ENCODE peak calls at places on chromosomes 6 and 20, in nine cellular contexts. X, K, N, Q, D, E, M, B and W are unnamed samples.

GRCh38 chr20:9241232-9241692 is 172.4 kb downstream of the PLCB4 start:
- DNase-seq in X (peak; percentile 63), K (peak; percentile 54), N (peak; percentile 73), Q (no peak), D (no peak), E (no peak), M (no peak), B (no peak), W (no peak)

GRCh38 chr6:39301606-39302005 is 12.6 kb downstream of the KCNK17 start:
- DNase-seq in X (peak; percentile 51), K (no peak), N (no peak), Q (no peak), D (no peak), E (no peak), M (no peak), B (peak; percentile 81), W (no peak)

GRCh38 chr6:106279179-106279578 is 46.4 kb downstream of the ATG5 start:
- DNase-seq in X (peak; percentile 25), K (peak; percentile 35), N (no peak), Q (no peak), D (no peak), E (no peak), M (no peak), B (no peak), W (no peak)

GRCh38 chr20:53331151-53331973 is 262.3 kb downstream of the ZNF217 start:
- DNase-seq in X (peak; percentile 88), K (no peak), N (peak; percentile 16), Q (peak; percentile 23), D (no peak), E (no peak), M (no peak), B (peak; percentile 95), W (no peak)

GRCh38 chr20:58993332-58994248 is 12.5 kb downstream of the NELFCD start:
- DNase-seq in X (no peak), K (no peak), N (no peak), Q (no peak), D (no peak), E (peak; percentile 49), M (peak; percentile 73), B (no peak), W (no peak)

GRCh38 chr6:42417641-42418112 is 34.0 kb downstream of the TRERF1 start:
- DNase-seq in X (peak; percentile 8), K (no peak), N (no peak), Q (no peak), D (no peak), E (no peak), M (no peak), B (no peak), W (peak; percentile 40)

GRCh38 chr6:34888441-34888820 is 589 bp upstream of the TAF11 start:
- DNase-seq in X (no peak), K (no peak), N (no peak), Q (no peak), D (no peak), E (no peak), M (no peak), B (no peak), W (no peak)

GRCh38 chr6:37897321-37897720 is 77.8 kb downstream of the ZFAND3 start:
- DNase-seq in X (no peak), K (peak; percentile 60), N (no peak), Q (no peak), D (no peak), E (no peak), M (no peak), B (peak; percentile 79), W (no peak)

GRCh38 chr6:16999486-17000436 is 102.1 kb upstream of the STMND1 start:
- DNase-seq in X (peak; percentile 92), K (peak; percentile 94), N (peak; percentile 92), Q (no peak), D (peak; percentile 49), E (no peak), M (no peak), B (no peak), W (no peak)

GRCh38 chr6:162864901-162865300 is 137.1 kb downstream of the PACRG start:
- DNase-seq in X (no peak), K (no peak), N (no peak), Q (no peak), D (no peak), E (no peak), M (no peak), B (no peak), W (no peak)

GRCh38 chr6:5492356-5492755 is 231.0 kb downstream of the FARS2 start:
- DNase-seq in X (no peak), K (no peak), N (no peak), Q (no peak), D (no peak), E (no peak), M (no peak), B (no peak), W (no peak)

GRCh38 chr6:42407379-42407778 is 44.3 kb downstream of the TRERF1 start:
- DNase-seq in X (peak; percentile 96), K (peak; percentile 92), N (peak; percentile 16), Q (no peak), D (no peak), E (no peak), M (no peak), B (peak; percentile 19), W (no peak)

GRCh38 chr20:20744170-20744725 is 31.8 kb upstream of the RALGAPA2 start:
- DNase-seq in X (no peak), K (no peak), N (no peak), Q (no peak), D (no peak), E (no peak), M (no peak), B (no peak), W (no peak)

GRCh38 chr6:84151669-84152068 is 75.8 kb downstream of the CEP162 start:
- DNase-seq in X (no peak), K (no peak), N (no peak), Q (no peak), D (no peak), E (no peak), M (no peak), B (no peak), W (no peak)

GRCh38 chr20:63042448-63043071 is 35.8 kb upstream of the BHLHE23 start:
- DNase-seq in X (no peak), K (no peak), N (no peak), Q (no peak), D (no peak), E (no peak), M (peak; percentile 15), B (no peak), W (no peak)

GRCh38 chr20:1177680-1178079 is 7.1 kb downstream of the TMEM74B start:
- DNase-seq in X (peak; percentile 15), K (peak; percentile 3), N (peak; percentile 2), Q (no peak), D (no peak), E (no peak), M (no peak), B (peak; percentile 85), W (no peak)

GRCh38 chr6:56475736-56476457 is 166.8 kb downstream of the DST start:
- DNase-seq in X (no peak), K (peak; percentile 71), N (no peak), Q (peak; percentile 50), D (no peak), E (peak; percentile 86), M (no peak), B (no peak), W (no peak)

GRCh38 chr6:6283747-6284146 is 36.7 kb downstream of the F13A1 start:
- DNase-seq in X (no peak), K (no peak), N (no peak), Q (no peak), D (no peak), E (no peak), M (no peak), B (no peak), W (no peak)

DNA sequence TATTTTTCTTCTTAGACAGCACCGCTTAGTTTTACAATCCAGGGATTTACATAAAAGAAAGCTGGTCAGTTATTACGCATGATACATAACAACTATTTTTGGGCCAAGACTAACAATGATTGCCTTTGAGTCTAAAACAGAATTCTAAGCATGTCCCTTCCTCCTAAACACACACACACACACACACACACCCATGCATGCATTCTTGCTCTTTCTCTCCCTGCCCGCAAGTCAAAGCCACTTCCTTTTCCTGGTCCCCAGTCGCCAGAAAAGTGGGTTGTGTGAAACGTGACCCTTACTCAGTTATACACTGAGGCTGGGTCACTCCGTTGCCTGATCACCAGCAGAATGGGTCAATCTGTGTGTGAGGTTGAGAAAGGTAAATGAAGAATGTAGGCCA is 31.4 kb downstream of the FYN start:
- DNase-seq in X (no peak), K (peak; percentile 76), N (no peak), Q (no peak), D (no peak), E (no peak), M (no peak), B (no peak), W (peak; percentile 63)
- H3K4me1 ChIP-seq in X (peaks cover 4% of the 10 kb centered on the region), K (peaks cover 17% of the 10 kb centered on the region), N (peaks cover 33% of the 10 kb centered on the region), Q (peaks cover 37% of the 10 kb centered on the region), D (no peaks in the 10 kb centered on the region), E (no peaks in the 10 kb centered on the region), M (no peaks in the 10 kb centered on the region), B (peaks cover 17% of the 10 kb centered on the region), W (peaks cover 100% of the 10 kb centered on the region)

GRCh38 chr20:40431112-40431511 is 257.9 kb downstream of the MAFB start:
- DNase-seq in X (no peak), K (no peak), N (no peak), Q (no peak), D (no peak), E (no peak), M (no peak), B (no peak), W (no peak)
- H3K4me1 ChIP-seq in X (no peaks in the 10 kb centered on the region), K (no peaks in the 10 kb centered on the region), N (no peaks in the 10 kb centered on the region), Q (no peaks in the 10 kb centered on the region), D (no peaks in the 10 kb centered on the region), E (no peaks in the 10 kb centered on the region), M (no peaks in the 10 kb centered on the region), B (no peaks in the 10 kb centered on the region), W (no peaks in the 10 kb centered on the region)

GRCh38 chr6:8855411-8855810 is 420.1 kb upstream of the SLC35B3 start:
- DNase-seq in X (no peak), K (no peak), N (no peak), Q (no peak), D (no peak), E (no peak), M (no peak), B (peak; percentile 23), W (no peak)

GRCh38 chr6:8857160-8857559 is 421.8 kb upstream of the SLC35B3 start:
- DNase-seq in X (no peak), K (no peak), N (no peak), Q (no peak), D (no peak), E (no peak), M (no peak), B (no peak), W (no peak)

DNA sequence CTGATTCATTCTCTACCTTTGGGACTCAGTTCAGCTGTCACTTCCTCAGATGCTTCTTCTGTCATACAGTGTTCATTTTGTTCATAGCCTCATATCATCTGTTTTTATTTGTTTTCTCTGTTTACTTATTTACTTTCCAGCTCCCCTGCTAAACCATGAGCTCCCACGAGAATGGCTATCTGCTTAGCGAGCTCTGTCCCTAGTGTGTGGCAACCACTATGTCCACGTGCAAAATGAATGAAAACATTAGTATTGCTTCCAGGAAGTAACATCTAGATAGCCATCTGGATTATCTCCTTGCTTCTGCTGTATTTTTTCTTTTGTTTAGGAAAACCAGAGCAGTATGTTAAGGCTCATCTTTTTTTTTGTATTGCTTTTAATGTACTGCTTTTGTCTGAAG is 417.0 kb upstream of the SLC35B3 start:
- DNase-seq in X (no peak), K (no peak), N (no peak), Q (no peak), D (no peak), E (no peak), M (no peak), B (no peak), W (no peak)
- H3K4me1 ChIP-seq in X (no peaks in the 10 kb centered on the region), K (no peaks in the 10 kb centered on the region), N (peaks cover 6% of the 10 kb centered on the region), Q (peaks cover 6% of the 10 kb centered on the region), D (no peaks in the 10 kb centered on the region), E (no peaks in the 10 kb centered on the region), M (no peaks in the 10 kb centered on the region), B (no peaks in the 10 kb centered on the region), W (no peaks in the 10 kb centered on the region)

GRCh38 chr20:31682352-31682751 is 40.3 kb downstream of the BCL2L1 start:
- DNase-seq in X (no peak), K (no peak), N (no peak), Q (no peak), D (no peak), E (no peak), M (no peak), B (no peak), W (no peak)
- H3K4me1 ChIP-seq in X (peaks cover 14% of the 10 kb centered on the region), K (peaks cover 17% of the 10 kb centered on the region), N (peaks cover 35% of the 10 kb centered on the region), Q (peaks cover 31% of the 10 kb centered on the region), D (peaks cover 21% of the 10 kb centered on the region), E (peaks cover 38% of the 10 kb centered on the region), M (peaks cover 8% of the 10 kb centered on the region), B (peaks cover 9% of the 10 kb centered on the region), W (peaks cover 57% of the 10 kb centered on the region)